ENCODE peak calls at places on chromosomes 7 and 10, in nine cellular contexts. P is hepatocyte, O is vagina, K is neural progenitor cell, D is sigmoid colon, W is PC-9, S is BE2C, U is mammary epithelial cell, E is A673. Q is an unnamed sample. For H3K4me1, the result is how much of the 10 kb centered on the place peaks cover.

GRCh38 chr7:105599551-105599950 is 18.3 kb upstream of the EFCAB10 start:
- DNase-seq in P (peak), O (no peak), K (no peak), D (peak), W (no peak), S (no peak), U (no peak), E (no peak), Q (no peak)

GRCh38 chr10:64846706-64847105 is 1325.5 kb downstream of the REEP3 start:
- DNase-seq in P (no peak), O (no peak), K (no peak), D (no peak), W (no peak), S (no peak), U (no peak), E (no peak), Q (no peak)

GRCh38 chr10:33160151-33160550 is 174.3 kb downstream of the NRP1 start:
- DNase-seq in P (no peak), O (no peak), K (no peak), D (no peak), W (no peak), S (no peak), U (no peak), E (peak), Q (no peak)

GRCh38 chr10:71236286-71236685 is 23.9 kb downstream of the UNC5B start:
- DNase-seq in P (peak), O (no peak), K (no peak), D (no peak), W (no peak), S (no peak), U (no peak), E (no peak), Q (no peak)

GRCh38 chr10:11724938-11725776 is 17.0 kb upstream of the ECHDC3 start:
- DNase-seq in P (peak), O (no peak), K (peak), D (no peak), W (peak), S (no peak), U (peak), E (peak), Q (peak)

GRCh38 chr10:122029503-122030199 is 40.7 kb downstream of the TACC2 start:
- DNase-seq in P (no peak), O (no peak), K (no peak), D (peak), W (no peak), S (no peak), U (no peak), E (no peak), Q (no peak)

GRCh38 chr10:124903119-124903518 is 38.8 kb upstream of the ZRANB1 start:
- DNase-seq in P (no peak), O (no peak), K (no peak), D (no peak), W (no peak), S (no peak), U (no peak), E (no peak), Q (no peak)

GRCh38 chr7:26326211-26326610 is 34.5 kb downstream of the SNX10 start:
- DNase-seq in P (no peak), O (no peak), K (no peak), D (no peak), W (no peak), S (no peak), U (peak), E (no peak), Q (peak)

GRCh38 chr7:101195884-101196283 is 5.0 kb downstream of the MOGAT3 start:
- DNase-seq in P (no peak), O (no peak), K (no peak), D (no peak), W (no peak), S (no peak), U (no peak), E (no peak), Q (no peak)

GRCh38 chr7:116977172-116977571 is 23.9 kb downstream of the ST7 start:
- DNase-seq in P (no peak), O (no peak), K (no peak), D (no peak), W (no peak), S (no peak), U (no peak), E (peak), Q (peak)

GRCh38 chr7:137084607-137085380 is 216.3 kb downstream of the CHRM2 start:
- DNase-seq in P (no peak), O (no peak), K (no peak), D (no peak), W (no peak), S (no peak), U (no peak), E (no peak), Q (no peak)

GRCh38 chr7:44378744-44379143 is 53.4 kb upstream of the CAMK2B start:
- DNase-seq in P (no peak), O (no peak), K (no peak), D (no peak), W (peak), S (no peak), U (peak), E (peak), Q (peak)

GRCh38 chr10:3136336-3136735 is 36.2 kb downstream of the PITRM1 start:
- DNase-seq in P (no peak), O (no peak), K (no peak), D (peak), W (no peak), S (no peak), U (peak), E (no peak), Q (no peak)

GRCh38 chr7:5417106-5418071 is 6.2 kb downstream of the TNRC18 start:
- DNase-seq in P (peak), O (no peak), K (peak), D (no peak), W (peak), S (no peak), U (no peak), E (no peak), Q (peak)

GRCh38 chr10:9762966-9763656 is 1254.6 kb upstream of the CELF2 start:
- DNase-seq in P (no peak), O (no peak), K (no peak), D (no peak), W (no peak), S (no peak), U (no peak), E (no peak), Q (no peak)

GRCh38 chr7:74449809-74450397 is 3.8 kb upstream of the GTF2IRD1 start:
- DNase-seq in P (peak), O (no peak), K (peak), D (no peak), W (peak), S (peak), U (no peak), E (peak), Q (peak)

GRCh38 chr7:6533893-6534804 is 17.1 kb downstream of the GRID2IP start:
- DNase-seq in P (no peak), O (no peak), K (no peak), D (no peak), W (no peak), S (no peak), U (no peak), E (no peak), Q (no peak)

GRCh38 chr10:71968553-71969474 is 4.6 kb downstream of the CHST3 start:
- DNase-seq in P (no peak), O (no peak), K (no peak), D (peak), W (peak), S (no peak), U (no peak), E (no peak), Q (peak)

GRCh38 chr10:12381536-12382156 is 32.3 kb downstream of the CAMK1D start:
- DNase-seq in P (no peak), O (no peak), K (no peak), D (no peak), W (no peak), S (no peak), U (no peak), E (no peak), Q (no peak)

GRCh38 chr10:86632009-86632800 is 22.1 kb upstream of the OPN4 start:
- DNase-seq in P (peak), O (no peak), K (peak), D (no peak), W (no peak), S (no peak), U (no peak), E (no peak), Q (no peak)
- TF ChIP-seq CTCF in P (peak), O (no peak), K (peak), D (peak), W (no peak), S (no peak), U (no peak), E (peak), Q (no peak)

GRCh38 chr10:46022978-46023702 is 7.3 kb downstream of the NCOA4 start:
- DNase-seq in P (peak), O (no peak), K (peak), D (peak), W (peak), S (peak), U (peak), E (peak), Q (peak)
- H3K4me1 ChIP-seq in P (under half), O (half or more), K (under half), D (half or more), W (under half), S (under half), U (under half), E (under half), Q (under half)

GRCh38 chr10:119725550-119726290 is at the start of gene INPP5F:
- DNase-seq in P (peak), O (peak), K (peak), D (peak), W (peak), S (peak), U (peak), E (peak), Q (peak)
- TF ChIP-seq CTCF in P (no peak), O (no peak), K (peak), D (no peak), W (no peak), S (no peak), U (peak), E (no peak), Q (no peak)

GRCh38 chr7:42070068-42070467 is 166.9 kb downstream of the GLI3 start:
- DNase-seq in P (no peak), O (no peak), K (no peak), D (no peak), W (no peak), S (no peak), U (peak), E (no peak), Q (peak)
- H3K4me1 ChIP-seq in P (under half), O (under half), K (half or more), D (under half), W (under half), S (under half), U (under half), E (under half), Q (under half)

DNA sequence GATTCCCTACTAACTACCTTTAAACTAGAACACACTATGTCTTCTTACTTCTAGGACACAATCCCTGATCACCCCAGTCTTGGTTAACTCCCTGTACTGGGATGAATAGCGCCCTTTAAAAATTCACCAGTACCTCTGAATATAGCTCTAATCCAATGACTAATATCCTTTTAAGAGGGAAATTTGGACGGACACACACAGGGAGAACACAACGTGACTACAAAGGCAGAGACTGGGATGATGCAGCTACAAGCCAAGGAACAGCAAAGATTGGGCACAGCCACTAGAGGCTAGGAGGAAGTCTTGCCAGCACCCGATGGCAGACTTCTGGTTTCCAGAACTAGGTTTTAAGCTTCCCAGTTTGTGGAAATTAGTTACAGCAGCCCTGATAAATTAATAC is 81.4 kb downstream of the MALSU1 start:
- DNase-seq in P (no peak), O (no peak), K (no peak), D (no peak), W (no peak), S (no peak), U (no peak), E (peak), Q (no peak)
- TF ChIP-seq CTCF in P (no peak), O (no peak), K (no peak), D (no peak), W (no peak), S (no peak), U (no peak), E (no peak), Q (no peak)

DNA sequence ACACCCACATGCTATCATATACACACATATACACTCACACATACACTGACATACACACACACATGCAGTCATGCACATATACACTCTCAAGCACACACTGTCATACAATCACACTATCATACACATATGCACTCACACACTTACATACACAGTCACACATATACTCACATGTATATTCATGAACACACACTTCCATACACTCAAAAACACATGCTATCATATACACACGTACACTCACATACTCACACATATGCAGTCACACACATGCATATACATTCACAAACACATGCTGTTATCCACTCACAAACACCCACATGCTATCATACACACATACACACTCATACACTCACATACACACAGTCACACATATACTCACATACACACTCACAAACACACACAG is 71.0 kb upstream of the PLXNA4 start:
- DNase-seq in P (no peak), O (no peak), K (no peak), D (no peak), W (no peak), S (no peak), U (no peak), E (no peak), Q (no peak)
- H3K4me1 ChIP-seq in P (under half), O (under half), K (under half), D (under half), W (under half), S (under half), U (under half), E (under half), Q (under half)

GRCh38 chr7:130273863-130274262 is 7.2 kb downstream of the CPA2 start:
- DNase-seq in P (peak), O (no peak), K (peak), D (no peak), W (no peak), S (no peak), U (no peak), E (no peak), Q (no peak)
- TF ChIP-seq CTCF in P (peak), O (no peak), K (no peak), D (no peak), W (no peak), S (no peak), U (no peak), E (no peak), Q (no peak)